ENCODE peak calls at places on chromosomes 16 and 17, in four cellular contexts. T is H9, W is IMR-90, R is neuronal stem cell. Q is an unnamed sample.

GRCh38 chr17:9401434-9401833 is 174.2 kb downstream of the STX8 start:
- DNase-seq in T (no peak), W (peak), R (no peak), Q (peak)

GRCh38 chr17:38889745-38890409 is 20.0 kb downstream of the LASP1 start:
- DNase-seq in T (no peak), R (no peak), W (no peak), Q (no peak)

GRCh38 chr17:7022791-7023571 is at the start of gene BCL6B:
- DNase-seq in T (peak), R (no peak), W (no peak), Q (no peak)

GRCh38 chr16:85947511-85948509 is 48.8 kb downstream of the IRF8 start:
- DNase-seq in R (no peak), W (no peak), T (no peak), Q (no peak)

GRCh38 chr17:76820039-76820438 is 48.2 kb upstream of the MGAT5B start:
- DNase-seq in W (no peak), T (no peak), R (no peak), Q (no peak)

GRCh38 chr16:73473713-73474112 is 425.8 kb upstream of the ZFHX3 start:
- DNase-seq in W (no peak), R (no peak), T (no peak), Q (no peak)

GRCh38 chr17:1011760-1012735 is 15.1 kb downstream of the TIMM22 start:
- DNase-seq in W (no peak), R (no peak), T (no peak), Q (no peak)

GRCh38 chr17:14331982-14332298 is 31.1 kb downstream of the HS3ST3B1 start:
- DNase-seq in W (no peak), R (no peak), T (no peak), Q (no peak)

GRCh38 chr17:38922538-38923291 is 2.7 kb upstream of the LASP1NB start:
- DNase-seq in W (peak), R (peak), T (peak), Q (peak)

GRCh38 chr17:6376901-6377300 is 58.0 kb downstream of the AIPL1 start:
- DNase-seq in T (no peak), W (no peak), R (no peak), Q (no peak)

GRCh38 chr16:3518292-3518982 is 17.6 kb downstream of the CLUAP1 start:
- DNase-seq in W (no peak), R (no peak), T (no peak), Q (no peak)

GRCh38 chr16:86961133-86961720 is 356.0 kb downstream of the C16orf95 start:
- DNase-seq in W (peak), R (no peak), T (no peak), Q (no peak)

GRCh38 chr17:68600123-68600880 is 865 bp downstream of the FAM20A start:
- DNase-seq in W (no peak), R (peak), T (peak), Q (peak)

DNA sequence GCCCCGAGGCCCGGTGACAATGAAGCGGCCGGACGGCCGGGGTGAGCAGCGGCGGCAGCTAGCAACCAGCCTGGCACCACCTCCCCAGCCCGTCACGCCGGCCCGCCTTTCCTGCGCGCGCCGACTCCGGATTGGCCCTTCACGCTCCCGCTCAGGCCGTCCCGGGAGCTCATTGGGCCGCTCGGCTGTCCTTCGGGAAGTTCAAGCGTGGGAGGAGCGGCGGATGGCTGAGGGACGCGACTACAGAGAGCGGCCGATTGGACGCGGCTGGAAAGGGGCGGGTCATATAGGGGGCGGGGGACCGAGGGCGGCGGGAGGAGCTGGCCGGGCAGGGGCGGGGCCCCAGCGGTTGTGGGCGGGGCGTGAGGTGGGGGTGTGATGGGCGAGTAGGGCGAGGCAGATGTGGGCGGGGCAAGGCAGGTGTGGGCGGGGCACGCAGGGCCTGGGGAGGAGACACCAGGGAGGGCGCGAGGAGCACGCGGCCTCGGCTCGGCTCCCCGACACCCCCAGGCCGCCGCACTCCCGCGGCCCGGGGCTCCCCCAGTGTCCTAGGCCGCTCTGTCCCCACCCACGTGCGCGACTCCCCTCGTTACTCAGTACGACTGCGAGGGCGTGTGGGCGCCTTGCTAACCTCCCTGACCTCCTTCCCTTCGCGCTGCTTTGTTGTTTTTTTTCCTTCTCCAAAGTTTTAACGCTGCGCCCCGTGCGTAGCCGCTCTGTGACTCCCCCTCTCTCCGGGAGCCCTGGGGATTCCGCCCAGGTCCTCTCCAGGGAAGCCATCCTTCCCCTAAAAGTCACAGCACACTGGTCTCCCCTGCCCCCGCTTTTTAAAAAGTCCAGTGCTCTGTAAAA is at the start of gene CEP131:
- DNase-seq in W (peak), R (peak), T (peak), Q (peak)
- H3K4ac ChIP-seq in W (peak), R (peak), T (no peak), Q (no peak)

GRCh38 chr17:4536742-4537411 is 18.3 kb downstream of the MYBBP1A start:
- DNase-seq in W (peak), T (no peak), R (no peak), Q (peak)
- H4K8ac ChIP-seq in W (no peak), T (no peak), R (peak), Q (peak)

DNA sequence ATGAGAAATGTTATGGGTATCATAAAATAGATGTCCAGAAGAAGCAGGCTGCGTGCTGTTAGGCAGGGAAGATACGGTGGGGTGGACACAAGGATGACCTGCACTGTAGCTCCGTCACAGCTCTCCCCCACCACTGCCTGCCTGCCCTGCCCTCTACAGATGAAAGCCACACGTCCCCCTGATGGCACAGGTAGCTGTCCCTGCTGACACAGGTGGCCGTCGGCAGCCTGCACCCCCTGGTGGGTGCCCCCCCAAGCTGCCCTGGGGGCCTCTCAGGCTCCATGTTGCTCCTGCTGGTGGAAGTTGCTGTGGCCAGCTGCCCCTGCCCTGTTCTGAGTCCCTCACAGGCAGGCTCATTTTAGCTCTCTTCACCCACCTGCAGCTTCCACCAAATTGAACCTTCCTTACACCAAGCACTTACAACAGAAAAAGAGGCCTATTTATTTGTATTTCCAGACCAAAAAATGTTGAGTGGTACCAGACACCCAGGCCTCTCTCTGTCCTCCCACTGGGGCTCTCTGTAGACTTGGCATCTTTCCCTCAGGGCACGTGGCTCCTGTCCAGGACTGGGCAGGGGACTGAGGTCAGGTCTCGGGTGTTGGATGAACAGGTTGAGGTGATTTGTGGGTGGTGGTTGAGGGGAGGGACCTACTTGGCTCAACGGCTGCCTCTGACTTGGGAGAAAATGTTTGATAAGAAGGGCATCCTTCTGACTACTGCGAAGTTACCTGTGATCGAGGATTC is 50.1 kb upstream of the CACNG5 start:
- DNase-seq in W (no peak), R (no peak), T (no peak), Q (no peak)
- H3K4ac ChIP-seq in W (no peak), R (no peak), T (no peak), Q (no peak)

DNA sequence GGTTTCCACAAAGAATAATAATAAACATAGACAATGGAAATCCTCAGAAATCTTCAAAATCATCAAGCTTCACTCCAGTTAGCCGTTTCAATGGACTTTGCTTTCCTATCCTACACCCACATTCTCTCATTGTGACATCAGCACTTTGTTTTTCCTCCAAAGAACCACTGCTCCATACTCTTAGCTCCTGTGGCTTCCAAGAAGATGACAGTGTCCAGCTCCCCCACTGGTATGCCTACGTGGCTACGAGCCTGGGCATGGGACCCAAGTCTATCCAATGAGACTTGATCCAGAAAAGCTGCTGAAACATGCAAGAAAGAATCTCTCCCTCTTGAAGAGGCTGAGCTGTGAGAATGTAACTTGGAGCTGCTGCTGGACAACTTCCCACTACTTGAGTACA is 9.5 kb downstream of the TOX3 start:
- DNase-seq in R (no peak), W (no peak), T (no peak), Q (no peak)
- H4K8ac ChIP-seq in R (no peak), W (no peak), T (no peak), Q (no peak)

GRCh38 chr17:80081596-80081995 is 19.8 kb upstream of the GAA start:
- DNase-seq in T (no peak), R (no peak), W (no peak), Q (no peak)

GRCh38 chr17:80086081-80086480 is 15.3 kb upstream of the GAA start:
- DNase-seq in W (no peak), T (no peak), R (no peak), Q (no peak)

GRCh38 chr17:80084773-80085172 is 16.6 kb upstream of the GAA start:
- DNase-seq in R (no peak), T (no peak), W (no peak), Q (no peak)

GRCh38 chr17:80082403-80083135 is 18.8 kb upstream of the GAA start:
- DNase-seq in W (peak), T (peak), R (peak), Q (peak)

DNA sequence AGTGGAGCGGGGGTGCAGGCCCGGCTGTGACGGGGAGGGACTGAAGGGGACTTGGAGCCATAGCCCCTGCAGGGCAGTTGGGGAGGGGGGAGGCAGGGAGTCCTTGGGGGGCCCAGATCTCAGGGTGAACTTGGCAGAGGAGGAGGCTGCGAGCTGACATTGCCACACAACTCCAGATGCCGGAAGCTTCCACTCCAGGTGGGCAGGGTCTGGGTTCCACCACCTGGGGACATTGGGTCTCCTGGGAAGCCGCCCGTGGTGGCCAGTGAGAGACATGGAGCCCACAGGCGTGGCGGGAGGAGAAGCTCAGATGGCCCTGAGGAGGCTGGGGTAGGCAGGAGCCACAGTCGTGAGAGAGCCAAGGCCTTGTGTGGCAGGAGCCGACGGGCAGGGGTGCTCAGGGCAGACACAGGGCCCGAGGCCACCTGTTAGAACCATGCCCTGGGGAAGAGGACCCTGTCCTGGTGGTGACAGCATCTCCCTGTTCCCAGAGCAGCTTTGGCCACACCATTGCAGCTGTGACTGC is 18.2 kb upstream of the GAA start:
- DNase-seq in T (no peak), R (no peak), W (no peak), Q (no peak)
- H3K4ac ChIP-seq in T (no peak), R (no peak), W (no peak), Q (no peak)

GRCh38 chr17:31488982-31489294 is 97.5 kb downstream of the RAB11FIP4 start:
- DNase-seq in R (no peak), T (no peak), W (no peak), Q (no peak)
- H4K8ac ChIP-seq in R (no peak), T (no peak), W (no peak), Q (no peak)

GRCh38 chr17:46770439-46770817 is 48.1 kb downstream of the WNT3 start:
- DNase-seq in W (no peak), R (no peak), T (no peak), Q (no peak)
- H3K4ac ChIP-seq in W (peak), R (peak), T (no peak), Q (no peak)

DNA sequence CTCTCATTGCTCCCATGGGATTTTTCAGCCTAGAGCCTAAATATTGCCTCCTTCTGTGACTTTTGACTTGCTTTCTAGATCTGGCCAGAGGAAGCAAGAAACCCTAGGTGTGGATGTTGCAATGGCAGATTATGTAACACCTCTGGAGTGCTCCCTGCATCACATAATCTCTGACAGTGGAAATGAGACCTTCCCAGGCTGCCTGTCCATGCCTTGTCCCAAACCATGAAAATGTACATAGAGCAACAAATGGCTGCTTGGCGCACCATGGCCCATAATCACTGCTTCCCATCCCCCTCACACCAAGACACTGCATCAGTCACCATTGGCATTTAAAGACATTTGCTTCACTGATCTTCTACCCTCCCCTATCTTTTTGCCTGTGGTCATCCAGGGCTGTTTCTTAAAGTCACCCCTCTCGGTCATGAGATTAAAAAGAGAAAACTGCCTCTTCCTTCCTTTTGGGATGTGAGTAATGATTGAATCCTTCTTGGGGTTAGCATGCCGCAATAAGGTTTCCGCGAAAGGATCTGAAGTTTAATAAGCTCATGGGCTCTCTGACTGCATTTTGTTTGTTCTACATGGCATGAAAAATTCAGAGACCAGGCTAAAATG is 34.2 kb upstream of the CCL2 start:
- DNase-seq in T (no peak), R (no peak), W (no peak), Q (no peak)
- H4K8ac ChIP-seq in T (no peak), R (no peak), W (no peak), Q (no peak)

GRCh38 chr16:68306633-68307032 is 4.1 kb downstream of the SLC7A6OS start:
- DNase-seq in R (no peak), T (no peak), W (no peak), Q (no peak)

GRCh38 chr16:68310441-68311315 is at the start of the genes PRMT7 and SLC7A6OS:
- DNase-seq in R (peak), T (peak), W (peak), Q (peak)

GRCh38 chr16:68313116-68313515 is 2.3 kb downstream of the PRMT7 start:
- DNase-seq in R (no peak), T (no peak), W (no peak), Q (no peak)

GRCh38 chr16:68309798-68310197 is 948 bp downstream of the SLC7A6OS start:
- DNase-seq in T (no peak), W (no peak), R (no peak), Q (no peak)

DNA sequence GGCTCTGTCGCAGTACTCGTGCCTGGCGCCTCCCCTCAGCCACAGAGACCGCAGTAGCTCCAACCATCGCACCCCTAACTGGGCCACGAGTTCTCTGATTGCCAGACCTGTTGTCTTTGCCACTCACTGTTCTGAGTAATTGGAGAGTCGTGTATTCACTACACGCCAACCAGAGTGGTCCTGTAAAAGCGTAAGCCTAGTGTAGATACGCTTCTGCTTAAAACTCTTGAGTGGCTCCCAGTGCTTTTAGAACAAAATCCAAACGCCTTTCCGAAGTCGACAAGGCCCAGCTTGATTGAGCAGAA is 449 bp downstream of the PRMT7 start:
- DNase-seq in T (no peak), W (peak), R (no peak), Q (peak)
- H3K4ac ChIP-seq in T (no peak), W (peak), R (no peak), Q (no peak)